ENCODE peak calls at places on chromosomes 13 and 19, in four cellular contexts. N, X, O and Q are unnamed samples.

GRCh38 chr13:32902898-32903297 is 113.3 kb upstream of the KL start:
- DNase-seq in N (peak), X (peak), O (no peak), Q (no peak)

GRCh38 chr13:29369060-29369743 is 226.3 kb downstream of the SLC7A1 start:
- DNase-seq in N (peak), X (peak), O (peak), Q (peak)

GRCh38 chr19:1787116-1787515 is 25.0 kb downstream of the ATP8B3 start:
- DNase-seq in N (no peak), X (no peak), O (no peak), Q (no peak)

GRCh38 chr19:58362272-58362994 is at the start of gene ZNF497:
- DNase-seq in N (peak), X (peak), O (peak), Q (peak)

GRCh38 chr19:57110592-57111328 is 9.0 kb upstream of the USP29 start:
- DNase-seq in N (no peak), X (peak), O (no peak), Q (no peak)

GRCh38 chr19:45526143-45526542 is 18.9 kb downstream of the VASP start:
- DNase-seq in N (no peak), X (peak), O (no peak), Q (no peak)

GRCh38 chr13:40109324-40109958 is 454.0 kb downstream of the COG6 start:
- DNase-seq in N (peak), X (peak), O (no peak), Q (peak)

GRCh38 chr13:106846571-106846970 is 278.6 kb upstream of the ARGLU1 start:
- DNase-seq in N (no peak), X (no peak), O (no peak), Q (no peak)

GRCh38 chr19:48674921-48675824 is 2.4 kb upstream of the NTN5 start:
- DNase-seq in N (peak), X (peak), O (peak), Q (no peak)

GRCh38 chr19:48674216-48674809 is 1.5 kb upstream of the NTN5 start:
- DNase-seq in N (no peak), X (no peak), O (no peak), Q (no peak)

GRCh38 chr19:48676887-48677286 is 4.1 kb upstream of the NTN5 start:
- DNase-seq in N (no peak), X (no peak), O (no peak), Q (no peak)

GRCh38 chr19:48678201-48678600 is 5.4 kb upstream of the NTN5 start:
- DNase-seq in N (no peak), X (no peak), O (no peak), Q (no peak)

GRCh38 chr19:48676487-48676886 is 3.7 kb upstream of the NTN5 start:
- DNase-seq in N (no peak), X (no peak), O (no peak), Q (no peak)
- H3K4me3 ChIP-seq in N (no peak), X (no peak), O (no peak), Q (no peak)

DNA sequence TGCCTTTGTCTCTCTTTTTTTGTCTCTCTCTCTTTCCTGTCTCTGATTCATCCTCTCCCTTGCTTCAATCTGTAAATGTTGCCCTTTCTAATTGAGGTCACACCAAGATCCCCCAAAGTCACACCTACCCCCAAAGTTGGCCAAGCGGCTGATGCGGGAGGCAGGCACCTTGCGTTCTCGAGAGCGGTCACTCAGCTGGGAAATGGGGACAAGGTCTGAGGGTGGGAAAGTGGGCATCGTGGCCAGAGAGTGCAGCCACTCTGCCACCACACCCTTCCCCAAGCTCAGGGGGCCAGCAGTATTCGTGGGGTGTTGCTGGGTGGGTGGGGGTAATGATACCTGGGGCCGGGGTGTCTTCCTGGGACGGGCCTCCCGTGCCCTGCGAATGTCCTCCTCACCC is 2.7 kb downstream of the COQ8B start:
- DNase-seq in N (no peak), X (no peak), O (no peak), Q (no peak)
- H3K4me3 ChIP-seq in N (no peak), X (no peak), O (no peak), Q (peak)

GRCh38 chr13:80339578-80339840 is 1.4 kb downstream of the SPRY2 start:
- DNase-seq in N (no peak), X (peak), O (no peak), Q (no peak)
- H3K4me3 ChIP-seq in N (peak), X (peak), O (peak), Q (peak)

DNA sequence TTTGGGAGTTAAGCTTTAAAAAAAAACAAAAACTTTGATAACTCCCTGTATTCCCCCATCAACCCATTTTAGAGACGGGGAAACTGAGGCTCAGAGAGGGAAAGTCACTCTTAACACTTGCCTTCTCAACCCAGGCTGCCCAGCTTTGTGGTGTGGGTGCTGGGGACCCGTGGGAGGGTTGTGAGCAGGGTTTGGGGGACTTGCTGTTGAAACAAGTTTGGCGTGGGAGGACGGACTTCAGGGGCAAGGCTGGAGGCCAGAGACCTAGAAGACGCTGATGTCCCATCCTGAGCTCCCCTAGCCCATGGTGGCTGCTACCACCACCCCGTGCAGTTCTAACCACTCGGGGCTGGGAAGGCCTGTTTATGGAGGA is 747 bp upstream of the CACTIN start:
- DNase-seq in N (no peak), X (no peak), O (no peak), Q (no peak)
- H3K4me3 ChIP-seq in N (peak), X (no peak), O (peak), Q (peak)

GRCh38 chr19:53865523-53865917 is 2.2 kb upstream of the MYADM start:
- DNase-seq in N (no peak), X (peak), O (no peak), Q (no peak)
- H3K4me3 ChIP-seq in N (peak), X (peak), O (no peak), Q (peak)

GRCh38 chr13:54361460-54361859 is 1332.8 kb downstream of the OLFM4 start:
- DNase-seq in N (no peak), X (no peak), O (no peak), Q (no peak)

GRCh38 chr13:54357284-54357933 is 1328.8 kb downstream of the OLFM4 start:
- DNase-seq in N (no peak), X (no peak), O (no peak), Q (no peak)

GRCh38 chr13:54356849-54357248 is 1328.2 kb downstream of the OLFM4 start:
- DNase-seq in N (no peak), X (no peak), O (no peak), Q (no peak)

GRCh38 chr13:54356209-54356608 is 1327.6 kb downstream of the OLFM4 start:
- DNase-seq in N (no peak), X (no peak), O (no peak), Q (no peak)
- H3K4me3 ChIP-seq in N (no peak), X (no peak), O (no peak), Q (no peak)

DNA sequence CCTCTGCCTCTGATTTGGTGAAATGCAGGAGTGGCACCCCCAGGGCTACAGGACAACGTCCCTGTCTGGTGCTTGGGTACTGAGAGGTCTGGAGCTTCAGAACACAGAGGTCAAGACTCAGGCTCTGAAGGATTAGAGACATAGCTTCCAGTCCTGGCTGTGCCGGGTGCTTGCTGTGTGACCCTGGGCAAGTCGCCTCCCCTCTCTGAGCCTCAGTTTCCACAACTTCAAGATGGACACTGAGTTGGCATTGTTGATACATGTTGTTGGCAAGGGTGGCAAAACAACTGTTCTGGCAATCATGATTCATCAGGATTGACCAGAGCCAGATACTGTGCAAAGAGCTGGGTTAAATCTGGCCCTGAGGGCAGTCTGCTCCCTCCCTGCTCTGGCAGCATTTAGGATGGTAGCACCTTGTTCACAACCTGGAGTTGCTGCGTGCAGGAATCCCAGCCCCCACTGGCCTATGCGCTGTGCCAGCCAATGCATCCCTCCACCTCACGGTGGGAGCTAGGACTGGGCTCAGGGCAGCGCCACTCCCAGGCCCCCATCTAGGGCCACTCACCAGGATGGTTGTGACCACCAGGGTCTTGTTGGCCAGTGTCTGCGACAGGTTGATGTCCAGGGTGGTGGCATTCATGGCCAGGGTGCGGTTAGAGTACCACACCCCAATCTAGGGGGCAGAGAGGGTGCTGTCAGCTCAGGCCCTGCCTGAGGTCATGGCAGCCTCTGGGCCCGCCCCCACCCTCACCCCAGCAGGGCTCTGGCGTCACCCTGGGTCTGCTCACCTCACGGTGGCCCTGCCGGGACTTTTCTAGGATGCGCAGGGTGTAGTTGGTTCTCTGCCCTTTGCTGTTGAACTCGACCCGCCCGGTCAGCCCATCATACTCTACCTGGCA is 16.7 kb downstream of the GRIK5 start:
- DNase-seq in N (no peak), X (no peak), O (no peak), Q (no peak)
- H3K4me3 ChIP-seq in N (no peak), X (no peak), O (no peak), Q (no peak)

GRCh38 chr19:4052114-4052992 is 14.3 kb downstream of the ZBTB7A start:
- DNase-seq in N (no peak), X (peak), O (no peak), Q (no peak)
- H3K4me3 ChIP-seq in N (no peak), X (peak), O (no peak), Q (no peak)

GRCh38 chr19:41928754-41929535 is 696 bp upstream of the ERFL start:
- DNase-seq in N (no peak), X (no peak), O (no peak), Q (no peak)
- H3K4me3 ChIP-seq in N (peak), X (peak), O (peak), Q (peak)